ENCODE peak calls at places on chromosomes 13 and 19, in nine cellular contexts. One of them, this sample, is unnamed.

GRCh38 chr19:49847731-49848696 is 2.9 kb upstream of the PTOV1 start:
- DNase-seq in GM04503: peak; percentile 64
- DNase-seq in IMR-90: peak; percentile 91
- DNase-seq in mammary epithelial cell: peak; percentile 81
- DNase-seq in nephron progenitor cell: no peak
- DNase-seq in glutamatergic neuron: no peak
- DNase-seq in endothelial cell: no peak
- DNase-seq in MCF 10A: peak; percentile 92
- DNase-seq in Ammon's horn: no peak
- DNase-seq in this sample: no peak

GRCh38 chr19:12665646-12666304 is 767 bp downstream of the MAN2B1 start:
- DNase-seq in nephron progenitor cell: no peak
- DNase-seq in endothelial cell: no peak
- DNase-seq in glutamatergic neuron: no peak
- DNase-seq in MCF 10A: no peak
- DNase-seq in mammary epithelial cell: no peak
- DNase-seq in IMR-90: peak; percentile 10
- DNase-seq in GM04503: no peak
- DNase-seq in Ammon's horn: no peak
- DNase-seq in this sample: no peak

GRCh38 chr19:3229888-3230496 is 5.5 kb downstream of the CELF5 start:
- DNase-seq in Ammon's horn: no peak
- DNase-seq in glutamatergic neuron: no peak
- DNase-seq in mammary epithelial cell: no peak
- DNase-seq in MCF 10A: no peak
- DNase-seq in IMR-90: no peak
- DNase-seq in GM04503: no peak
- DNase-seq in endothelial cell: no peak
- DNase-seq in nephron progenitor cell: no peak
- DNase-seq in this sample: no peak

GRCh38 chr19:35048911-35049411 is 7.4 kb downstream of the HPN start:
- DNase-seq in mammary epithelial cell: no peak
- DNase-seq in IMR-90: no peak
- DNase-seq in Ammon's horn: peak; percentile 85
- DNase-seq in glutamatergic neuron: no peak
- DNase-seq in MCF 10A: peak; percentile 21
- DNase-seq in endothelial cell: no peak
- DNase-seq in nephron progenitor cell: no peak
- DNase-seq in GM04503: no peak
- DNase-seq in this sample: peak; percentile 83

GRCh38 chr19:32318884-32319520 is 26.4 kb upstream of the ZNF507 start:
- DNase-seq in endothelial cell: peak; percentile 53
- DNase-seq in MCF 10A: peak; percentile 21
- DNase-seq in GM04503: no peak
- DNase-seq in IMR-90: no peak
- DNase-seq in mammary epithelial cell: no peak
- DNase-seq in nephron progenitor cell: peak; percentile 37
- DNase-seq in Ammon's horn: peak; percentile 63
- DNase-seq in glutamatergic neuron: peak; percentile 52
- DNase-seq in this sample: no peak

GRCh38 chr13:31242342-31242741 is 42.6 kb downstream of the B3GLCT start:
- DNase-seq in endothelial cell: no peak
- DNase-seq in MCF 10A: no peak
- DNase-seq in Ammon's horn: no peak
- DNase-seq in glutamatergic neuron: no peak
- DNase-seq in nephron progenitor cell: no peak
- DNase-seq in GM04503: no peak
- DNase-seq in IMR-90: no peak
- DNase-seq in mammary epithelial cell: no peak
- DNase-seq in this sample: no peak

GRCh38 chr13:113178070-113178895 is 19.8 kb downstream of the PROZ start:
- DNase-seq in IMR-90: peak; percentile 99
- DNase-seq in mammary epithelial cell: peak; percentile 51
- DNase-seq in MCF 10A: peak; percentile 21
- DNase-seq in GM04503: peak; percentile 71
- DNase-seq in glutamatergic neuron: no peak
- DNase-seq in nephron progenitor cell: no peak
- DNase-seq in Ammon's horn: no peak
- DNase-seq in endothelial cell: no peak
- DNase-seq in this sample: no peak

GRCh38 chr19:39112338-39112890 is 13.2 kb upstream of the PAK4 start:
- DNase-seq in glutamatergic neuron: no peak
- DNase-seq in nephron progenitor cell: no peak
- DNase-seq in MCF 10A: peak; percentile 96
- DNase-seq in GM04503: no peak
- DNase-seq in Ammon's horn: no peak
- DNase-seq in mammary epithelial cell: peak; percentile 92
- DNase-seq in endothelial cell: no peak
- DNase-seq in IMR-90: no peak
- DNase-seq in this sample: no peak

GRCh38 chr19:4830332-4830731 is 1.2 kb downstream of the TICAM1 start:
- DNase-seq in glutamatergic neuron: no peak
- DNase-seq in mammary epithelial cell: no peak
- DNase-seq in IMR-90: no peak
- DNase-seq in Ammon's horn: no peak
- DNase-seq in GM04503: no peak
- DNase-seq in endothelial cell: no peak
- DNase-seq in MCF 10A: no peak
- DNase-seq in nephron progenitor cell: no peak
- DNase-seq in this sample: no peak